ENCODE peak calls at places on chromosome 22, in six cellular contexts. G is small intestine; H is activated naive CD4-positive, alpha-beta T cell treated with Interleukin-2 at 50 U/mL for 16 hours; F is activated naive CD8-positive, alpha-beta T cell treated with anti-CD3 and anti-CD28 coated beads, Interleukin-2, amount 50 U/mL, for 24 hours; I is HCT116; U is WERI-Rb-1. B is an unnamed sample.

GRCh38 chr22:26573026-26573662 is 16.8 kb downstream of the TPST2 start:
- DNase-seq in G (peak; percentile 63), H (no peak), F (peak; percentile 39), I (no peak), U (no peak), B (no peak)

GRCh38 chr22:27139935-27140493 is 482.6 kb downstream of the MIAT start:
- DNase-seq in G (no peak), H (no peak), F (no peak), I (no peak), U (no peak), B (no peak)

GRCh38 chr22:39219071-39220050 is 25.4 kb downstream of the PDGFB start:
- DNase-seq in G (no peak), H (no peak), F (no peak), I (no peak), U (peak; percentile 3), B (no peak)

GRCh38 chr22:25120093-25120561 is 79.5 kb upstream of the CRYBB3 start:
- DNase-seq in G (peak; percentile 89), H (no peak), F (no peak), I (peak; percentile 79), U (no peak), B (no peak)

GRCh38 chr22:26756675-26757293 is 99.4 kb downstream of the MIAT start:
- DNase-seq in G (peak; percentile 5), H (peak; percentile 63), F (peak; percentile 81), I (peak; percentile 8), U (peak; percentile 49), B (peak; percentile 58)

GRCh38 chr22:48489551-48490512 is 1337.8 kb downstream of the BRD1 start:
- DNase-seq in G (no peak), H (no peak), F (no peak), I (no peak), U (no peak), B (no peak)

GRCh38 chr22:41758231-41758630 is 42.2 kb upstream of the CCDC134 start:
- DNase-seq in G (no peak), H (no peak), F (no peak), I (no peak), U (no peak), B (no peak)

GRCh38 chr22:49413551-49413950 is 414.1 kb downstream of the BRD1 start:
- DNase-seq in G (no peak), H (no peak), F (no peak), I (no peak), U (no peak), B (no peak)

GRCh38 chr22:28019360-28019759 is 100.3 kb upstream of the PITPNB start:
- DNase-seq in G (no peak), H (no peak), F (no peak), I (no peak), U (no peak), B (no peak)

GRCh38 chr22:26894766-26895485 is 237.5 kb downstream of the MIAT start:
- DNase-seq in G (no peak), H (no peak), F (no peak), I (peak; percentile 4), U (no peak), B (no peak)

GRCh38 chr22:35195821-35196220 is 61.5 kb upstream of the HMGXB4 start:
- DNase-seq in G (no peak), H (no peak), F (no peak), I (no peak), U (no peak), B (no peak)

GRCh38 chr22:45880091-45880651 is 96.8 kb downstream of the WNT7B start:
- DNase-seq in G (no peak), H (no peak), F (no peak), I (no peak), U (peak; percentile 1), B (no peak)

GRCh38 chr22:33519140-33519973 is 400.9 kb downstream of the LARGE1 start:
- DNase-seq in G (peak; percentile 56), H (no peak), F (peak; percentile 3), I (no peak), U (peak; percentile 36), B (no peak)

GRCh38 chr22:26579331-26579886 is 10.5 kb downstream of the TPST2 start:
- DNase-seq in G (peak; percentile 26), H (peak; percentile 58), F (peak; percentile 65), I (no peak), U (no peak), B (no peak)

GRCh38 chr22:35355744-35356420 is 25.0 kb upstream of the HMOX1 start:
- DNase-seq in G (no peak), H (no peak), F (no peak), I (no peak), U (peak; percentile 81), B (no peak)

GRCh38 chr22:37045958-37046357 is 5.6 kb upstream of the KCTD17 start:
- DNase-seq in G (no peak), H (no peak), F (no peak), I (no peak), U (no peak), B (no peak)

GRCh38 chr22:36486619-36487384 is 5.4 kb upstream of the TXN2 start:
- DNase-seq in G (peak; percentile 51), H (peak; percentile 67), F (peak; percentile 68), I (no peak), U (peak; percentile 56), B (no peak)

GRCh38 chr22:50118557-50119168 is 28.9 kb downstream of the MOV10L1 start:
- DNase-seq in G (peak; percentile 4), H (no peak), F (no peak), I (no peak), U (no peak), B (no peak)

GRCh38 chr22:46773074-46773473 is 10.6 kb downstream of the TBC1D22A start:
- DNase-seq in G (no peak), H (no peak), F (no peak), I (no peak), U (no peak), B (no peak)

GRCh38 chr22:44172370-44173108 is 8.2 kb upstream of the PARVG start:
- DNase-seq in G (no peak), H (no peak), F (no peak), I (no peak), U (no peak), B (no peak)

GRCh38 chr22:38456841-38457699 is 2.1 kb upstream of the KCNJ4 start:
- DNase-seq in G (no peak), H (no peak), F (no peak), I (no peak), U (no peak), B (no peak)

GRCh38 chr22:46791201-46791731 is 28.8 kb downstream of the TBC1D22A start:
- DNase-seq in G (peak; percentile 51), H (peak; percentile 78), F (peak; percentile 70), I (no peak), U (no peak), B (no peak)

GRCh38 chr22:24578355-24579241 is 14.3 kb downstream of the LRRC75B start:
- DNase-seq in G (peak; percentile 89), H (no peak), F (no peak), I (no peak), U (no peak), B (no peak)

GRCh38 chr22:22463855-22464540 is 44.5 kb downstream of the ZNF280B start:
- DNase-seq in G (peak; percentile 57), H (peak; percentile 37), F (peak; percentile 60), I (peak; percentile 51), U (peak; percentile 63), B (no peak)

GRCh38 chr22:37906364-37907008 is 389 bp downstream of the MICALL1 start:
- DNase-seq in G (no peak), H (peak; percentile 43), F (peak; percentile 48), I (no peak), U (no peak), B (no peak)

GRCh38 chr22:35477911-35478582 is 62.6 kb upstream of the RASD2 start:
- DNase-seq in G (peak; percentile 68), H (no peak), F (no peak), I (peak; percentile 27), U (no peak), B (no peak)

GRCh38 chr22:31637375-31637937 is 24.6 kb downstream of the PISD start:
- DNase-seq in G (no peak), H (no peak), F (no peak), I (no peak), U (no peak), B (no peak)

GRCh38 chr22:28585324-28585723 is 94.3 kb downstream of the TTC28 start:
- DNase-seq in G (no peak), H (no peak), F (no peak), I (no peak), U (no peak), B (no peak)

GRCh38 chr22:22210375-22210774 is 34.2 kb upstream of the VPREB1 start:
- DNase-seq in G (no peak), H (peak; percentile 55), F (peak; percentile 59), I (peak; percentile 22), U (no peak), B (no peak)

GRCh38 chr22:17864398-17865182 is 90.3 kb upstream of the BID start:
- DNase-seq in G (no peak), H (no peak), F (no peak), I (no peak), U (no peak), B (no peak)

GRCh38 chr22:17091851-17092250 is 7.1 kb downstream of the IL17RA start:
- DNase-seq in G (no peak), H (no peak), F (no peak), I (no peak), U (no peak), B (no peak)

GRCh38 chr22:33014621-33015020 is 43.6 kb downstream of the SYN3 start:
- DNase-seq in G (no peak), H (no peak), F (no peak), I (no peak), U (no peak), B (no peak)

GRCh38 chr22:46649176-46650077 is 29.2 kb downstream of the GRAMD4 start:
- DNase-seq in G (peak; percentile 63), H (no peak), F (no peak), I (no peak), U (no peak), B (no peak)

GRCh38 chr22:30864441-30865420 is 103.8 kb downstream of the MORC2 start:
- DNase-seq in G (no peak), H (no peak), F (no peak), I (no peak), U (no peak), B (no peak)

GRCh38 chr22:46171940-46172339 is 21.6 kb downstream of the PPARA start:
- DNase-seq in G (peak; percentile 62), H (no peak), F (no peak), I (peak; percentile 15), U (no peak), B (no peak)

GRCh38 chr22:24996420-24996952 is 44.0 kb downstream of the KIAA1671 start:
- DNase-seq in G (no peak), H (no peak), F (no peak), I (peak; percentile 49), U (peak; percentile 97), B (peak; percentile 14)

B was measured in NCI-H1930.